ENCODE peak calls at places on chromosome 2, in nine cellular contexts. One of them, this sample, is unnamed.

GRCh38 chr2:119116411-119117295 is 41.9 kb downstream of the C1QL2 start:
- DNase-seq in A549: no peak
- DNase-seq in adrenal gland: no peak
- DNase-seq in heart left ventricle: no peak
- DNase-seq in transverse colon: no peak
- DNase-seq in K562: no peak
- DNase-seq in ovary: no peak
- DNase-seq in sigmoid colon: no peak
- DNase-seq in Peyer's patch: no peak
- DNase-seq in this sample: no peak

GRCh38 chr2:63048367-63049171 is 2.1 kb upstream of the OTX1 start:
- DNase-seq in A549: no peak
- DNase-seq in adrenal gland: no peak
- DNase-seq in heart left ventricle: no peak
- DNase-seq in transverse colon: no peak
- DNase-seq in K562: no peak
- DNase-seq in ovary: no peak
- DNase-seq in sigmoid colon: no peak
- DNase-seq in Peyer's patch: peak
- DNase-seq in this sample: no peak

GRCh38 chr2:119367472-119368099 is 809 bp downstream of the DBI start:
- DNase-seq in A549: peak
- DNase-seq in adrenal gland: peak
- DNase-seq in heart left ventricle: peak
- DNase-seq in transverse colon: peak
- DNase-seq in K562: peak
- DNase-seq in ovary: no peak
- DNase-seq in sigmoid colon: peak
- DNase-seq in Peyer's patch: peak
- DNase-seq in this sample: peak

GRCh38 chr2:164495491-164496223 is 125.6 kb downstream of the GRB14 start:
- DNase-seq in A549: peak
- DNase-seq in adrenal gland: no peak
- DNase-seq in heart left ventricle: no peak
- DNase-seq in transverse colon: no peak
- DNase-seq in K562: no peak
- DNase-seq in ovary: no peak
- DNase-seq in sigmoid colon: no peak
- DNase-seq in Peyer's patch: no peak
- DNase-seq in this sample: no peak

GRCh38 chr2:197108758-197109157 is 182.3 kb upstream of the PGAP1 start:
- DNase-seq in A549: no peak
- DNase-seq in adrenal gland: peak
- DNase-seq in heart left ventricle: peak
- DNase-seq in transverse colon: peak
- DNase-seq in K562: no peak
- DNase-seq in ovary: peak
- DNase-seq in sigmoid colon: peak
- DNase-seq in Peyer's patch: no peak
- DNase-seq in this sample: no peak

GRCh38 chr2:174334278-174334715 is 457 bp upstream of the SP9 start:
- DNase-seq in A549: no peak
- DNase-seq in adrenal gland: no peak
- DNase-seq in heart left ventricle: no peak
- DNase-seq in transverse colon: no peak
- DNase-seq in K562: no peak
- DNase-seq in ovary: no peak
- DNase-seq in sigmoid colon: no peak
- DNase-seq in Peyer's patch: no peak
- DNase-seq in this sample: no peak

GRCh38 chr2:164706522-164706921 is 85.2 kb upstream of the GRB14 start:
- DNase-seq in A549: no peak
- DNase-seq in adrenal gland: no peak
- DNase-seq in heart left ventricle: no peak
- DNase-seq in transverse colon: no peak
- DNase-seq in K562: no peak
- DNase-seq in ovary: no peak
- DNase-seq in sigmoid colon: no peak
- DNase-seq in Peyer's patch: no peak
- DNase-seq in this sample: no peak

GRCh38 chr2:202023904-202024266 is 9.8 kb upstream of the FZD7 start:
- DNase-seq in A549: no peak
- DNase-seq in adrenal gland: no peak
- DNase-seq in heart left ventricle: no peak
- DNase-seq in transverse colon: no peak
- DNase-seq in K562: no peak
- DNase-seq in ovary: no peak
- DNase-seq in sigmoid colon: no peak
- DNase-seq in Peyer's patch: no peak
- DNase-seq in this sample: no peak

GRCh38 chr2:203394519-203395227 is 66.5 kb downstream of the ABI2 start:
- DNase-seq in A549: peak
- DNase-seq in adrenal gland: no peak
- DNase-seq in heart left ventricle: no peak
- DNase-seq in transverse colon: no peak
- DNase-seq in K562: peak
- DNase-seq in ovary: no peak
- DNase-seq in sigmoid colon: no peak
- DNase-seq in Peyer's patch: no peak
- DNase-seq in this sample: no peak

GRCh38 chr2:207103132-207103531 is 62.6 kb downstream of the KLF7 start:
- DNase-seq in A549: no peak
- DNase-seq in adrenal gland: no peak
- DNase-seq in heart left ventricle: no peak
- DNase-seq in transverse colon: no peak
- DNase-seq in K562: no peak
- DNase-seq in ovary: no peak
- DNase-seq in sigmoid colon: no peak
- DNase-seq in Peyer's patch: no peak
- DNase-seq in this sample: no peak

GRCh38 chr2:104850322-104851184 is 3.4 kb upstream of the POU3F3 start:
- DNase-seq in A549: no peak
- DNase-seq in adrenal gland: no peak
- DNase-seq in heart left ventricle: no peak
- DNase-seq in transverse colon: no peak
- DNase-seq in K562: no peak
- DNase-seq in ovary: no peak
- DNase-seq in sigmoid colon: no peak
- DNase-seq in Peyer's patch: no peak
- DNase-seq in this sample: no peak

GRCh38 chr2:42049411-42050349 is 1.9 kb downstream of the PKDCC start:
- DNase-seq in A549: no peak
- DNase-seq in adrenal gland: no peak
- DNase-seq in heart left ventricle: no peak
- DNase-seq in transverse colon: no peak
- DNase-seq in K562: no peak
- DNase-seq in ovary: no peak
- DNase-seq in sigmoid colon: peak
- DNase-seq in Peyer's patch: peak
- DNase-seq in this sample: no peak

GRCh38 chr2:86241611-86242010 is 42.4 kb downstream of the MRPL35 start:
- DNase-seq in A549: no peak
- DNase-seq in adrenal gland: no peak
- DNase-seq in heart left ventricle: no peak
- DNase-seq in transverse colon: no peak
- DNase-seq in K562: no peak
- DNase-seq in ovary: no peak
- DNase-seq in sigmoid colon: peak
- DNase-seq in Peyer's patch: no peak
- DNase-seq in this sample: no peak

GRCh38 chr2:71223767-71224333 is 3.1 kb downstream of the PAIP2B start:
- DNase-seq in A549: peak
- DNase-seq in adrenal gland: peak
- DNase-seq in heart left ventricle: peak
- DNase-seq in transverse colon: peak
- DNase-seq in K562: peak
- DNase-seq in ovary: peak
- DNase-seq in sigmoid colon: peak
- DNase-seq in Peyer's patch: no peak
- DNase-seq in this sample: no peak

GRCh38 chr2:202178342-202178958 is 59.9 kb downstream of the SUMO1 start:
- DNase-seq in A549: peak
- DNase-seq in adrenal gland: peak
- DNase-seq in heart left ventricle: peak
- DNase-seq in transverse colon: peak
- DNase-seq in K562: peak
- DNase-seq in ovary: peak
- DNase-seq in sigmoid colon: peak
- DNase-seq in Peyer's patch: no peak
- DNase-seq in this sample: no peak

GRCh38 chr2:221103930-221104329 is 468.2 kb downstream of the EPHA4 start:
- DNase-seq in A549: no peak
- DNase-seq in adrenal gland: no peak
- DNase-seq in heart left ventricle: peak
- DNase-seq in transverse colon: no peak
- DNase-seq in K562: no peak
- DNase-seq in ovary: no peak
- DNase-seq in sigmoid colon: no peak
- DNase-seq in Peyer's patch: no peak
- DNase-seq in this sample: no peak

GRCh38 chr2:237603049-237603717 is 12.6 kb upstream of the RAB17 start:
- DNase-seq in A549: no peak
- DNase-seq in adrenal gland: no peak
- DNase-seq in heart left ventricle: no peak
- DNase-seq in transverse colon: no peak
- DNase-seq in K562: no peak
- DNase-seq in ovary: peak
- DNase-seq in sigmoid colon: no peak
- DNase-seq in Peyer's patch: no peak
- DNase-seq in this sample: no peak

GRCh38 chr2:237604960-237605359 is 14.4 kb upstream of the RAB17 start:
- DNase-seq in A549: no peak
- DNase-seq in adrenal gland: no peak
- DNase-seq in heart left ventricle: no peak
- DNase-seq in transverse colon: no peak
- DNase-seq in K562: no peak
- DNase-seq in ovary: peak
- DNase-seq in sigmoid colon: no peak
- DNase-seq in Peyer's patch: no peak
- DNase-seq in this sample: no peak

GRCh38 chr2:237602409-237602808 is 11.9 kb upstream of the RAB17 start:
- DNase-seq in A549: no peak
- DNase-seq in adrenal gland: no peak
- DNase-seq in heart left ventricle: no peak
- DNase-seq in transverse colon: no peak
- DNase-seq in K562: no peak
- DNase-seq in ovary: no peak
- DNase-seq in sigmoid colon: no peak
- DNase-seq in Peyer's patch: no peak
- DNase-seq in this sample: no peak

GRCh38 chr2:237604391-237604790 is 13.9 kb upstream of the RAB17 start:
- DNase-seq in A549: no peak
- DNase-seq in adrenal gland: no peak
- DNase-seq in heart left ventricle: no peak
- DNase-seq in transverse colon: no peak
- DNase-seq in K562: no peak
- DNase-seq in ovary: peak
- DNase-seq in sigmoid colon: no peak
- DNase-seq in Peyer's patch: no peak
- DNase-seq in this sample: no peak

GRCh38 chr2:237603718-237604362 is 13.3 kb upstream of the RAB17 start:
- DNase-seq in A549: no peak
- DNase-seq in adrenal gland: peak
- DNase-seq in heart left ventricle: peak
- DNase-seq in transverse colon: peak
- DNase-seq in K562: no peak
- DNase-seq in ovary: no peak
- DNase-seq in sigmoid colon: no peak
- DNase-seq in Peyer's patch: no peak
- DNase-seq in this sample: peak
- TF ChIP-seq POLR2A in A549: no peak
- TF ChIP-seq POLR2A in adrenal gland: peak
- TF ChIP-seq POLR2A in heart left ventricle: no peak
- TF ChIP-seq POLR2A in transverse colon: no peak
- TF ChIP-seq POLR2A in K562: no peak
- TF ChIP-seq POLR2A in ovary: no peak
- TF ChIP-seq POLR2A in sigmoid colon: no peak
- TF ChIP-seq POLR2A in Peyer's patch: no peak
- TF ChIP-seq POLR2A in this sample: no peak

GRCh38 chr2:218017211-218018053 is 14.6 kb upstream of the TNS1 start:
- DNase-seq in A549: no peak
- DNase-seq in adrenal gland: peak
- DNase-seq in heart left ventricle: no peak
- DNase-seq in transverse colon: no peak
- DNase-seq in K562: no peak
- DNase-seq in ovary: peak
- DNase-seq in sigmoid colon: no peak
- DNase-seq in Peyer's patch: peak
- DNase-seq in this sample: no peak
- TF ChIP-seq POLR2A in A549: no peak
- TF ChIP-seq POLR2A in adrenal gland: no peak
- TF ChIP-seq POLR2A in heart left ventricle: no peak
- TF ChIP-seq POLR2A in transverse colon: no peak
- TF ChIP-seq POLR2A in K562: no peak
- TF ChIP-seq POLR2A in ovary: no peak
- TF ChIP-seq POLR2A in sigmoid colon: no peak
- TF ChIP-seq POLR2A in Peyer's patch: no peak
- TF ChIP-seq POLR2A in this sample: no peak

GRCh38 chr2:239266779-239267410 is 133.9 kb downstream of the HDAC4 start:
- DNase-seq in A549: no peak
- DNase-seq in adrenal gland: peak
- DNase-seq in heart left ventricle: peak
- DNase-seq in transverse colon: peak
- DNase-seq in K562: no peak
- DNase-seq in ovary: no peak
- DNase-seq in sigmoid colon: peak
- DNase-seq in Peyer's patch: no peak
- DNase-seq in this sample: no peak
- TF ChIP-seq POLR2A in A549: no peak
- TF ChIP-seq POLR2A in adrenal gland: no peak
- TF ChIP-seq POLR2A in heart left ventricle: no peak
- TF ChIP-seq POLR2A in transverse colon: no peak
- TF ChIP-seq POLR2A in K562: no peak
- TF ChIP-seq POLR2A in ovary: no peak
- TF ChIP-seq POLR2A in sigmoid colon: no peak
- TF ChIP-seq POLR2A in Peyer's patch: no peak
- TF ChIP-seq POLR2A in this sample: no peak

DNA sequence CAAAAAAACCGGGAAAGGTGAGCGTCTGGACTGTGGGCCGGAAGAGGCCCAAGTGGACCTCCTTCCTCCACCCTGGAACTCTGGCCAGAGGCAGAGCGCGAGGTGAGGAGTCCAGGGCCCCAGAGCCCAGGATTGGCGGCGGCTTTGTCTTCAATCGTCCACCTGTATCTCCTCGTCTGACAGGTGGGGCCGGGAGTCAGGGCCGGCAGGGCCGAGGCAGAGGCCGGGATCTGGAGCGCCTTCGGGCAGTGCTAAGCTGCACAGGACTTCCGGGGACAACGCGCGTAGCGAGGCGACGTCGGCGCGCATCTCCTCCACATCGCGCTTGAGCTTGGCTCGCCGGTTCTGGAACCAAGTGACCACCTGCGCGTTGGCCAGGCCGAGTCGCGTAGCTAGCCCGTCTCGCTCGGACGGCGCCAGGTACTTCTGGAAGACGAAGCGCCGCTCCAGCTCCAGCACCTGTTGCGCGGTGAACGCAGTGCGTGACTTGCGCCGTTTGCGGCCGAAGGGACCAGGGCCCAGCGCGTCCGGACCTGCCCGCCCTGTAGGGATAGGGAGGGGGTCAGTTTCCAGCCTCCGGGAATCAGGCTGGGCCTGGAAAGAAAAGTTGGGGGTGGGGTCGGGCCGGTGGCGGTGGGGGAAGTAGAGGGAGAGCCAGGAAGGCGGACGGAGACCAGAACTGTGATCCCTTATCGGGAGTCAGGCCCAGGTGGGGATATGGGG is 1.5 kb downstream of the LBX2 start:
- DNase-seq in A549: no peak
- DNase-seq in adrenal gland: no peak
- DNase-seq in heart left ventricle: no peak
- DNase-seq in transverse colon: peak
- DNase-seq in K562: no peak
- DNase-seq in ovary: no peak
- DNase-seq in sigmoid colon: no peak
- DNase-seq in Peyer's patch: peak
- DNase-seq in this sample: no peak
- TF ChIP-seq POLR2A in A549: no peak
- TF ChIP-seq POLR2A in adrenal gland: no peak
- TF ChIP-seq POLR2A in heart left ventricle: no peak
- TF ChIP-seq POLR2A in transverse colon: peak
- TF ChIP-seq POLR2A in K562: peak
- TF ChIP-seq POLR2A in ovary: no peak
- TF ChIP-seq POLR2A in sigmoid colon: no peak
- TF ChIP-seq POLR2A in Peyer's patch: no peak
- TF ChIP-seq POLR2A in this sample: peak